ENCODE peak calls at places on chromosome 12, in six cellular contexts. One of them, this sample, is unnamed.
A peak's percentile ranks its signal among the peaks of the same experiment; 100 is the strongest.

GRCh38 chr12:114656906-114657596 is 26.9 kb downstream of the TBX3 start:
- DNase-seq in NCI-H524: no peak
- DNase-seq in activated T-helper 1 cell treated with Interleukin-2 at 50 U/mL for 16 hours: no peak
- DNase-seq in K562: no peak
- DNase-seq in activated gamma-delta T cell treated with anti-CD3 and anti-CD28 coated beads, Interleukin-2, amount 50 U/mL, for 16 hours: no peak
- DNase-seq in pancreas: no peak
- DNase-seq in this sample: no peak

GRCh38 chr12:109182041-109182839 is 65.9 kb downstream of the ACACB start:
- DNase-seq in NCI-H524: no peak
- DNase-seq in activated T-helper 1 cell treated with Interleukin-2 at 50 U/mL for 16 hours: no peak
- DNase-seq in K562: no peak
- DNase-seq in activated gamma-delta T cell treated with anti-CD3 and anti-CD28 coated beads, Interleukin-2, amount 50 U/mL, for 16 hours: no peak
- DNase-seq in pancreas: no peak
- DNase-seq in this sample: no peak

GRCh38 chr12:80937391-80938238 is at the start of gene LIN7A:
- DNase-seq in NCI-H524: peak; percentile 41
- DNase-seq in activated T-helper 1 cell treated with Interleukin-2 at 50 U/mL for 16 hours: no peak
- DNase-seq in K562: no peak
- DNase-seq in activated gamma-delta T cell treated with anti-CD3 and anti-CD28 coated beads, Interleukin-2, amount 50 U/mL, for 16 hours: no peak
- DNase-seq in pancreas: peak; percentile 31
- DNase-seq in this sample: peak; percentile 27

GRCh38 chr12:96811083-96811482 is 96.0 kb upstream of the NEDD1 start:
- DNase-seq in NCI-H524: no peak
- DNase-seq in activated T-helper 1 cell treated with Interleukin-2 at 50 U/mL for 16 hours: no peak
- DNase-seq in K562: no peak
- DNase-seq in activated gamma-delta T cell treated with anti-CD3 and anti-CD28 coated beads, Interleukin-2, amount 50 U/mL, for 16 hours: no peak
- DNase-seq in pancreas: no peak
- DNase-seq in this sample: no peak

GRCh38 chr12:3103806-3104205 is 26.6 kb downstream of the TSPAN9 start:
- DNase-seq in NCI-H524: peak; percentile 46
- DNase-seq in activated T-helper 1 cell treated with Interleukin-2 at 50 U/mL for 16 hours: no peak
- DNase-seq in K562: no peak
- DNase-seq in activated gamma-delta T cell treated with anti-CD3 and anti-CD28 coated beads, Interleukin-2, amount 50 U/mL, for 16 hours: no peak
- DNase-seq in pancreas: no peak
- DNase-seq in this sample: no peak

GRCh38 chr12:6827982-6828670 is at the start of gene P3H3:
- DNase-seq in NCI-H524: peak; percentile 8
- DNase-seq in activated T-helper 1 cell treated with Interleukin-2 at 50 U/mL for 16 hours: no peak
- DNase-seq in K562: peak; percentile 50
- DNase-seq in activated gamma-delta T cell treated with anti-CD3 and anti-CD28 coated beads, Interleukin-2, amount 50 U/mL, for 16 hours: no peak
- DNase-seq in pancreas: no peak
- DNase-seq in this sample: no peak

GRCh38 chr12:130441771-130442760 is 104.4 kb downstream of the PIWIL1 start:
- DNase-seq in NCI-H524: no peak
- DNase-seq in activated T-helper 1 cell treated with Interleukin-2 at 50 U/mL for 16 hours: no peak
- DNase-seq in K562: no peak
- DNase-seq in activated gamma-delta T cell treated with anti-CD3 and anti-CD28 coated beads, Interleukin-2, amount 50 U/mL, for 16 hours: no peak
- DNase-seq in pancreas: no peak
- DNase-seq in this sample: no peak

GRCh38 chr12:98974767-98975381 is 329.8 kb downstream of the APAF1 start:
- DNase-seq in NCI-H524: no peak
- DNase-seq in activated T-helper 1 cell treated with Interleukin-2 at 50 U/mL for 16 hours: no peak
- DNase-seq in K562: no peak
- DNase-seq in activated gamma-delta T cell treated with anti-CD3 and anti-CD28 coated beads, Interleukin-2, amount 50 U/mL, for 16 hours: no peak
- DNase-seq in pancreas: no peak
- DNase-seq in this sample: no peak

GRCh38 chr12:111297703-111298426 is 71.0 kb downstream of the PHETA1 start:
- DNase-seq in NCI-H524: no peak
- DNase-seq in activated T-helper 1 cell treated with Interleukin-2 at 50 U/mL for 16 hours: no peak
- DNase-seq in K562: no peak
- DNase-seq in activated gamma-delta T cell treated with anti-CD3 and anti-CD28 coated beads, Interleukin-2, amount 50 U/mL, for 16 hours: no peak
- DNase-seq in pancreas: no peak
- DNase-seq in this sample: no peak

GRCh38 chr12:45852508-45852907 is 123.0 kb downstream of the ARID2 start:
- DNase-seq in NCI-H524: no peak
- DNase-seq in activated T-helper 1 cell treated with Interleukin-2 at 50 U/mL for 16 hours: no peak
- DNase-seq in K562: no peak
- DNase-seq in activated gamma-delta T cell treated with anti-CD3 and anti-CD28 coated beads, Interleukin-2, amount 50 U/mL, for 16 hours: no peak
- DNase-seq in pancreas: no peak
- DNase-seq in this sample: no peak

This sample was measured in stomach.